ENCODE peak calls at places on chromosome 11, in five cellular contexts. D, F, X, E and J are unnamed samples.

GRCh38 chr11:24935059-24935458 is 438.2 kb downstream of the LUZP2 start:
- DNase-seq in E (no peak), X (no peak), F (no peak), D (no peak), J (peak)

GRCh38 chr11:130124096-130124495 is 35.5 kb upstream of the ST14 start:
- DNase-seq in D (no peak), X (peak), E (peak), F (peak), J (peak)

GRCh38 chr11:43923327-43924111 is 18.9 kb upstream of the C11orf96 start:
- DNase-seq in D (no peak), X (peak), E (peak), F (peak), J (peak)

GRCh38 chr11:120173771-120174170 is 35.9 kb upstream of the TRIM29 start:
- DNase-seq in F (no peak), E (no peak), D (no peak), X (no peak), J (no peak)

GRCh38 chr11:24295360-24295759 is 201.5 kb upstream of the LUZP2 start:
- DNase-seq in D (no peak), X (no peak), E (no peak), F (no peak), J (no peak)

GRCh38 chr11:11010624-11011127 is 152.8 kb upstream of the ZBED5 start:
- DNase-seq in D (peak), X (peak), E (no peak), F (peak), J (no peak)

GRCh38 chr11:11083441-11083840 is 225.6 kb upstream of the ZBED5 start:
- DNase-seq in E (no peak), F (no peak), X (no peak), D (no peak), J (no peak)

GRCh38 chr11:5291207-5291838 is 10.4 kb downstream of the OR51B4 start:
- DNase-seq in D (peak), X (no peak), F (no peak), E (no peak), J (no peak)

GRCh38 chr11:70111269-70112016 is 33.3 kb downstream of the ANO1 start:
- DNase-seq in E (no peak), X (peak), F (peak), D (peak), J (no peak)

GRCh38 chr11:97883086-97883485 is 1137.7 kb upstream of the CNTN5 start:
- DNase-seq in X (no peak), F (no peak), E (no peak), D (no peak), J (no peak)

GRCh38 chr11:122820158-122820557 is 18.1 kb upstream of the CRTAM start:
- DNase-seq in D (no peak), X (no peak), E (no peak), F (no peak), J (no peak)

GRCh38 chr11:46597609-46598219 is 3.9 kb upstream of the AMBRA1 start:
- DNase-seq in D (peak), F (no peak), E (no peak), X (no peak), J (no peak)

DNA sequence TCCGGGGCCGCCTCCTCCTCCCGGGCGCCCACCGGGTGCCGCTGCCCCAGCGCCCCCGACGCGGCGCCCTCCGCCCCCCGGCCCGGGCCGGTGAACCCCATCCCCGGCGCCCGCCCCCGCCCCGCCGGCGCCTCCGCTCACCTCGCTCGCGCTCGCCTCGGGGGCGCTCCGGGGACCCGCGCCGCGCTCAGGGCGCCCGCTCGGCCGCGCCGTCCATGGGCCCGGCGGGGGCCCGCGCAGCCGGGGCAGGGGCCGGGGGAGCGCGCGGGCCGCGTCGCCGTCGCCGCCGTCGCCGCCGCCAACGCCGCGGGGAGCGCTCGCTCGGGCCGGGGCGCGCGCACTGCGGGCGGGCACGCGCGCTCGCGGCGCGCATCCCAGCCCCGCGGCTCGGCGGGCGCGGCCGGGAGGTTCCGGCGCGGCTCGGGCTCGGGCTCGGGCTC is 291 bp downstream of the DUSP8 start:
- DNase-seq in D (no peak), E (no peak), F (no peak), X (no peak), J (no peak)
- H3K4me3 ChIP-seq in D (peak), E (peak), F (peak), X (peak), J (peak)

GRCh38 chr11:124074554-124074953 is 33.4 kb upstream of the OR10G7 start:
- DNase-seq in F (no peak), D (no peak), X (no peak), E (no peak), J (no peak)

GRCh38 chr11:124075492-124075840 is 34.3 kb upstream of the OR10G7 start:
- DNase-seq in E (no peak), D (no peak), F (no peak), X (no peak), J (no peak)

GRCh38 chr11:124077266-124077665 is 36.1 kb upstream of the OR10G7 start:
- DNase-seq in F (no peak), E (no peak), D (no peak), X (no peak), J (no peak)

GRCh38 chr11:124078591-124078990 is 36.7 kb upstream of the VWA5A start:
- DNase-seq in F (no peak), E (no peak), D (no peak), X (no peak), J (no peak)

GRCh38 chr11:124075841-124076571 is 34.9 kb upstream of the OR10G7 start:
- DNase-seq in E (no peak), X (peak), F (no peak), D (no peak), J (no peak)
- H3K4me3 ChIP-seq in E (peak), X (no peak), F (peak), D (no peak), J (peak)

GRCh38 chr11:126997196-126997595 is 3.4 kb downstream of the KIRREL3 start:
- DNase-seq in E (no peak), F (no peak), D (no peak), X (no peak), J (no peak)

GRCh38 chr11:126997641-126998040 is 2.9 kb downstream of the KIRREL3 start:
- DNase-seq in X (no peak), F (no peak), D (no peak), E (no peak), J (no peak)

GRCh38 chr11:127000291-127000968 is at the start of gene KIRREL3:
- DNase-seq in E (no peak), D (no peak), X (no peak), F (no peak), J (no peak)

GRCh38 chr11:127000991-127001390 is 421 bp upstream of the KIRREL3 start:
- DNase-seq in D (no peak), E (no peak), F (no peak), X (no peak), J (no peak)

GRCh38 chr11:126999366-126999765 is 1.2 kb downstream of the KIRREL3 start:
- DNase-seq in X (no peak), E (no peak), D (no peak), F (no peak), J (no peak)
- H3K4me3 ChIP-seq in X (no peak), E (no peak), D (no peak), F (no peak), J (no peak)

GRCh38 chr11:108207683-108208060 is 14.8 kb downstream of the NPAT start:
- DNase-seq in X (no peak), E (no peak), F (no peak), D (no peak), J (no peak)
- H3K4me3 ChIP-seq in X (no peak), E (no peak), F (no peak), D (no peak), J (no peak)

GRCh38 chr11:126137146-126137545 is 74.3 kb downstream of the RPUSD4 start:
- DNase-seq in D (no peak), X (no peak), F (no peak), E (no peak), J (no peak)

GRCh38 chr11:126138636-126139540 is 72.6 kb downstream of the RPUSD4 start:
- DNase-seq in D (no peak), X (no peak), F (peak), E (no peak), J (no peak)

GRCh38 chr11:126140932-126141291 is 70.5 kb downstream of the RPUSD4 start:
- DNase-seq in X (peak), F (no peak), E (no peak), D (no peak), J (peak)

GRCh38 chr11:126140106-126140931 is 71.1 kb downstream of the RPUSD4 start:
- DNase-seq in E (no peak), D (no peak), F (no peak), X (no peak), J (no peak)

GRCh38 chr11:126139541-126140091 is 71.8 kb downstream of the RPUSD4 start:
- DNase-seq in F (no peak), E (no peak), X (no peak), D (no peak), J (peak)
- H3K4me3 ChIP-seq in F (no peak), E (no peak), X (no peak), D (no peak), J (no peak)

DNA sequence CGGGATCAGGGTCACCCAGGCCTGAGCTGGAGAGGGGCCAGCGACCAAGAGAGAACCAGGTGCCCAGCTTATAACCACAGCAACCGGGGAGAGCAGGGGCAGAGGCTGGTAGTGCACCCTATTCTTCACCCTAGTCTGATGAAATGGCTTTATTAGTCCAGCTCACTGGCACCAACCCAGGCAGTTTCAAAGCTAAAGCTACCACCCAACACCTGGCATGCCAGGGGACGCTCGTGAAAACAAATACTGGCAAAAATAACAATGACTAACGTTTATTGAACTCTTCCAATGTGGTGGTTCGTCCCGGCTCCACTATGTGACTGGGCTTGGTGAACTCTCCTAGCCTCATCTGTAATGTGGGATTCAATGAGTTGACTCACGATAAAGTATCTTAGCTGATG is 30.6 kb downstream of the SCGB1A1 start:
- DNase-seq in D (no peak), X (peak), E (no peak), F (no peak), J (no peak)
- H3K4me3 ChIP-seq in D (no peak), X (no peak), E (no peak), F (no peak), J (no peak)

DNA sequence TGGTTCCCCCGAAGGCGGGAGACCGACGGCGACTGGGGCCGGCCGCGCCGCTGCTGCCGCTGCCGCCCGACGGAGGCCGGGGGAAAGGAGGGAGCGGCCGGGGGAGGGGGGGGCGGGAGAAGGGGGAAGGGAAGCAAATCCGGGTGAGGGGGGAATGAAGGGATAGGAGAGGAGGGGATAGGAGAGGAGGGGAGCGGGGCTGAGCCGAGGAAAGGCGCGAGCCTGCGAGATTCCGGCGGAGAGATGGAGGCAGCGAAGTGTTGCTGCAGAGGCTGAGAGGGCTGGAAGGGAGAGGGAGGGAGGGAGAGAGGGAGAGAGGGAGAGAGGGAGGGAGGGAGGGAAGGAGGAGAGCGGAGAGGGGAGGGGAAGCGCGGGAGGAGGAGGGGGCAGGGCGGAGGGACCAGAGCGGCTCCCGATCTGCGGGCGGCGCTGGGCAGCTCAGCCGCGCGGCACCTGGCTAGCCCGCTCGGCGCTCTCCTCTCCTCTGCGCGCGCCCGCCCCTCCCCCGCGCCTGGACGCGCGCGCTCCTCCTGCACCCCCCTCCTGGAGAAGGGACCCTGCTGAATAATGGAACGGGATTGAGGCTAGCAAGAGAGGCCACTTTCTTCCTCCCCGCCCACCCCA is 52.4 kb downstream of the SLC22A12 start:
- DNase-seq in D (peak), F (no peak), X (peak), E (no peak), J (no peak)
- H3K4me3 ChIP-seq in D (no peak), F (peak), X (no peak), E (peak), J (no peak)

DNA sequence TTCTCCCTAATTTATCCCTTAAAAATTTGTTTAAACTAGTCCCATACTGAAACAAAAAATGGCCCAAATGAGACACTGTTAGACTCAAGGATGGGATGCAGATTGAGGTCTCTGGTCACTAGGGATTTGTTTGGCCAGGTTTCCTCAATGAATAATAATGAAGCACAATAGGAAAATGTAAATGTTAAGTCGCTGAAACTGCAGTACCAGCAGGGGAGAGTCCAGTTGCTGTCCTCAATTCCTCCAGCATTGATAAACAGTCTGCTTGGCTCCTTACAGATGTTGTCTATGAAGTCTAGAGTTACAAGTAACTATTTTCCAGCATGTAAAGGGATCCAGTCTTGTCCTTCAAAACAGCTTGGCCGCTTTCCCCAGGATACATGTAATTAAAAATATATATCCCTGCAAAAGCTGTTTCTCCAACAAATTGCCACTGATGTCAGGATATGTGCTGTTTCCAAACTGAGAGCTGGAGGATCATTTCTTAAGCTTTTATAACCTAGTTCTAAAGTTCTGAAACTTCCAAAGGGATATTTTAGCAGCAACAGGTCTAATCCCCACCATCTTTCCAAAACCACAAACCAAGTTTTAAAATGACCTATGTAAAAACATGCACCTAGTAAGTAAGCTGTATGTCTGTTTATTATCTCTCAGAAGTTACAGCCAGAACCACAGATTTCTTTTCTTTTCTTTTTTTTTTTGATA is 2.1 kb downstream of the FZD4 start:
- DNase-seq in F (no peak), E (no peak), X (no peak), D (no peak), J (no peak)
- H3K4me3 ChIP-seq in F (peak), E (peak), X (no peak), D (no peak), J (peak)

DNA sequence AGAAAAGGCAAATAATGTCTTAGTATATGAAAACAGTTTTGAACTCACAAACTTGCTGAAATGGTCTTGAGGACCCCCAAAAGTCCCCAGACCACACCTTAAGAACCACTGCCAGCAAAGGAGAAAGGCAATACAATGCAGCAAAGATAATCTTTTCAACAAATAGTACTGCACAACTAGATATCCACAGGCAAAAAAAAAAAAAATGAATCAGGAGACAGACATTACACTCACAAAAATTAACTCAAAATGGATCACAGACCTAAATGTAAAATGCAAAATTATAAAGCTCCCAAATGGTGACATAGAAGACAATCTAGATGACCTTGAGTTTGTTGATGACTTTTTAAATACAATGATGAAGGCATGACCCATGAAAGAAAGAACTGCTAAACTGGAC is 8.3 kb downstream of the PICALM start:
- DNase-seq in X (no peak), E (no peak), F (no peak), D (no peak), J (no peak)
- H3K4me3 ChIP-seq in X (no peak), E (no peak), F (no peak), D (peak), J (no peak)